ENCODE peak calls at places on chromosomes 5 and 9, in seven cellular contexts. K, P, Y, W, I, U and Z are unnamed samples.

GRCh38 chr5:39013938-39014337 is 60.3 kb downstream of the RICTOR start:
- DNase-seq in K (no peak), P (no peak), Y (peak; percentile 78), W (peak; percentile 26), I (no peak), U (no peak), Z (no peak)

GRCh38 chr5:152673601-152674000 is 268.5 kb upstream of the NMUR2 start:
- DNase-seq in K (no peak), P (no peak), Y (no peak), W (no peak), I (no peak), U (no peak), Z (no peak)

GRCh38 chr9:125974705-125975104 is 227.5 kb downstream of the PBX3 start:
- DNase-seq in K (no peak), P (no peak), Y (no peak), W (no peak), I (no peak), U (no peak), Z (no peak)

GRCh38 chr9:15606667-15607472 is 54.0 kb downstream of the CCDC171 start:
- DNase-seq in K (peak; percentile 27), P (no peak), Y (peak; percentile 46), W (peak; percentile 83), I (no peak), U (no peak), Z (no peak)

GRCh38 chr9:1050125-1050895 is at the start of gene DMRT2:
- DNase-seq in K (peak; percentile 85), P (peak; percentile 95), Y (no peak), W (peak; percentile 3), I (peak; percentile 92), U (peak; percentile 56), Z (peak; percentile 93)

GRCh38 chr9:32741706-32742105 is 41.6 kb upstream of the TMEM215 start:
- DNase-seq in K (no peak), P (no peak), Y (no peak), W (no peak), I (no peak), U (no peak), Z (no peak)

GRCh38 chr9:129237195-129237611 is 59.1 kb upstream of the IER5L start:
- DNase-seq in K (peak; percentile 54), P (peak; percentile 67), Y (peak; percentile 37), W (peak; percentile 60), I (no peak), U (no peak), Z (no peak)

GRCh38 chr5:132087176-132087575 is 13.6 kb downstream of the CSF2 start:
- DNase-seq in K (no peak), P (peak; percentile 10), Y (no peak), W (no peak), I (no peak), U (no peak), Z (no peak)

GRCh38 chr5:68528877-68529276 is 313.3 kb downstream of the PIK3R1 start:
- DNase-seq in K (no peak), P (no peak), Y (peak; percentile 7), W (peak; percentile 31), I (no peak), U (no peak), Z (no peak)

GRCh38 chr5:20570486-20570885 is 582.5 kb upstream of the CDH18 start:
- DNase-seq in K (no peak), P (no peak), Y (no peak), W (no peak), I (no peak), U (no peak), Z (no peak)

GRCh38 chr5:168375214-168375613 is 83.8 kb downstream of the WWC1 start:
- DNase-seq in K (no peak), P (no peak), Y (no peak), W (no peak), I (no peak), U (no peak), Z (no peak)

GRCh38 chr5:9851458-9851857 is 221.3 kb upstream of the TAS2R1 start:
- DNase-seq in K (peak; percentile 89), P (peak; percentile 23), Y (peak; percentile 65), W (peak; percentile 62), I (no peak), U (no peak), Z (no peak)

GRCh38 chr9:27392451-27392850 is 95.5 kb upstream of the EQTN start:
- DNase-seq in K (no peak), P (no peak), Y (no peak), W (no peak), I (no peak), U (no peak), Z (no peak)

GRCh38 chr5:142250119-142250518 is 74.7 kb downstream of the SPRY4 start:
- DNase-seq in K (no peak), P (no peak), Y (no peak), W (no peak), I (no peak), U (no peak), Z (no peak)

GRCh38 chr9:23123048-23123632 is 676.5 kb downstream of the DMRTA1 start:
- DNase-seq in K (peak; percentile 7), P (peak; percentile 66), Y (no peak), W (peak; percentile 71), I (no peak), U (peak; percentile 53), Z (peak; percentile 62)

GRCh38 chr9:80926611-80927010 is 762.7 kb downstream of the TLE1 start:
- DNase-seq in K (no peak), P (peak; percentile 50), Y (no peak), W (no peak), I (no peak), U (no peak), Z (no peak)

GRCh38 chr9:83965350-83966208 is 14.4 kb downstream of the HNRNPK start:
- DNase-seq in K (no peak), P (no peak), Y (peak; percentile 28), W (no peak), I (no peak), U (no peak), Z (no peak)

GRCh38 chr5:81657386-81657785 is 93.5 kb downstream of the SSBP2 start:
- DNase-seq in K (no peak), P (no peak), Y (no peak), W (peak; percentile 2), I (no peak), U (no peak), Z (no peak)

GRCh38 chr5:173012882-173013281 is 29.3 kb downstream of the ATP6V0E1 start:
- DNase-seq in K (no peak), P (no peak), Y (no peak), W (no peak), I (no peak), U (no peak), Z (no peak)

GRCh38 chr5:89556215-89557009 is 673.4 kb upstream of the MEF2C start:
- DNase-seq in K (peak; percentile 38), P (no peak), Y (peak; percentile 94), W (peak; percentile 66), I (no peak), U (no peak), Z (no peak)

GRCh38 chr5:35246928-35247644 is 16.8 kb upstream of the PRLR start:
- DNase-seq in K (no peak), P (peak; percentile 64), Y (no peak), W (no peak), I (peak; percentile 77), U (no peak), Z (no peak)

GRCh38 chr5:126857472-126858410 is 80.8 kb downstream of the LMNB1 start:
- DNase-seq in K (no peak), P (no peak), Y (no peak), W (no peak), I (no peak), U (no peak), Z (no peak)

GRCh38 chr5:168875839-168876238 is 296.7 kb upstream of the PANK3 start:
- DNase-seq in K (no peak), P (no peak), Y (no peak), W (peak; percentile 14), I (no peak), U (no peak), Z (no peak)

GRCh38 chr5:52840286-52841050 is 52.8 kb downstream of the ITGA1 start:
- DNase-seq in K (no peak), P (peak; percentile 32), Y (peak; percentile 64), W (peak; percentile 71), I (no peak), U (no peak), Z (no peak)

GRCh38 chr9:116075191-116075590 is 78.4 kb upstream of the PAPPA start:
- DNase-seq in K (peak; percentile 59), P (no peak), Y (peak; percentile 90), W (peak; percentile 75), I (no peak), U (no peak), Z (no peak)

GRCh38 chr5:72441861-72442540 is 65.2 kb downstream of the ZNF366 start:
- DNase-seq in K (peak; percentile 82), P (no peak), Y (peak; percentile 96), W (peak; percentile 86), I (no peak), U (no peak), Z (no peak)

GRCh38 chr5:157750320-157750719 is 6.8 kb downstream of the LSM11 start:
- DNase-seq in K (peak; percentile 46), P (no peak), Y (peak; percentile 86), W (peak; percentile 17), I (no peak), U (no peak), Z (no peak)

GRCh38 chr5:158039911-158040347 is 181.0 kb upstream of the CLINT1 start:
- DNase-seq in K (no peak), P (no peak), Y (no peak), W (peak; percentile 64), I (no peak), U (no peak), Z (no peak)

GRCh38 chr5:34843482-34843881 is 4.5 kb downstream of the TTC23L start:
- DNase-seq in K (no peak), P (no peak), Y (no peak), W (peak; percentile 67), I (no peak), U (no peak), Z (no peak)

GRCh38 chr5:110506378-110506777 is 220.1 kb downstream of the TMEM232 start:
- DNase-seq in K (no peak), P (no peak), Y (no peak), W (no peak), I (no peak), U (no peak), Z (no peak)